ENCODE peak calls at places on chromosome 5, in ten cellular contexts. One of them, this sample, is unnamed.

GRCh38 chr5:60510049-60510448 is 189.9 kb downstream of the DEPDC1B start:
- DNase-seq in spleen: no peak
- DNase-seq in adrenal gland: no peak
- DNase-seq in body of pancreas: no peak
- DNase-seq in IMR-90: no peak
- DNase-seq in ovary: no peak
- DNase-seq in upper lobe of left lung: no peak
- DNase-seq in NB4: no peak
- DNase-seq in H54: no peak
- DNase-seq in uterus: no peak
- DNase-seq in this sample: no peak

GRCh38 chr5:28766565-28767158 is 1728.3 kb upstream of the CDH9 start:
- DNase-seq in ovary: no peak
- DNase-seq in body of pancreas: no peak
- DNase-seq in uterus: no peak
- DNase-seq in adrenal gland: peak; percentile 15
- DNase-seq in upper lobe of left lung: no peak
- DNase-seq in IMR-90: peak; percentile 21
- DNase-seq in NB4: peak; percentile 59
- DNase-seq in H54: no peak
- DNase-seq in spleen: no peak
- DNase-seq in this sample: no peak

GRCh38 chr5:172045315-172045632 is 38.8 kb upstream of the FBXW11 start:
- DNase-seq in H54: no peak
- DNase-seq in upper lobe of left lung: no peak
- DNase-seq in IMR-90: no peak
- DNase-seq in body of pancreas: no peak
- DNase-seq in uterus: no peak
- DNase-seq in NB4: no peak
- DNase-seq in ovary: no peak
- DNase-seq in spleen: peak; percentile 6
- DNase-seq in adrenal gland: no peak
- DNase-seq in this sample: no peak

GRCh38 chr5:67042586-67043133 is 153.9 kb downstream of the CD180 start:
- DNase-seq in upper lobe of left lung: no peak
- DNase-seq in IMR-90: no peak
- DNase-seq in adrenal gland: no peak
- DNase-seq in uterus: no peak
- DNase-seq in body of pancreas: no peak
- DNase-seq in ovary: no peak
- DNase-seq in NB4: no peak
- DNase-seq in spleen: no peak
- DNase-seq in H54: no peak
- DNase-seq in this sample: no peak

GRCh38 chr5:154868702-154869101 is 10.3 kb downstream of the CNOT8 start:
- DNase-seq in uterus: no peak
- DNase-seq in ovary: no peak
- DNase-seq in spleen: no peak
- DNase-seq in IMR-90: peak; percentile 8
- DNase-seq in adrenal gland: no peak
- DNase-seq in NB4: peak; percentile 23
- DNase-seq in H54: no peak
- DNase-seq in body of pancreas: peak; percentile 21
- DNase-seq in upper lobe of left lung: peak; percentile 41
- DNase-seq in this sample: no peak

GRCh38 chr5:14258840-14259239 is 115.7 kb downstream of the TRIO start:
- DNase-seq in NB4: no peak
- DNase-seq in spleen: no peak
- DNase-seq in IMR-90: no peak
- DNase-seq in adrenal gland: no peak
- DNase-seq in H54: no peak
- DNase-seq in body of pancreas: no peak
- DNase-seq in upper lobe of left lung: no peak
- DNase-seq in uterus: no peak
- DNase-seq in ovary: peak; percentile 54
- DNase-seq in this sample: peak; percentile 34

GRCh38 chr5:159899067-159900049 is 16.9 kb upstream of the ADRA1B start:
- DNase-seq in ovary: no peak
- DNase-seq in IMR-90: peak; percentile 70
- DNase-seq in H54: no peak
- DNase-seq in spleen: no peak
- DNase-seq in NB4: no peak
- DNase-seq in uterus: no peak
- DNase-seq in upper lobe of left lung: no peak
- DNase-seq in body of pancreas: no peak
- DNase-seq in adrenal gland: no peak
- DNase-seq in this sample: no peak

GRCh38 chr5:174920906-174921550 is 196.6 kb downstream of the MSX2 start:
- DNase-seq in H54: no peak
- DNase-seq in ovary: no peak
- DNase-seq in IMR-90: no peak
- DNase-seq in uterus: no peak
- DNase-seq in adrenal gland: no peak
- DNase-seq in upper lobe of left lung: no peak
- DNase-seq in body of pancreas: no peak
- DNase-seq in spleen: no peak
- DNase-seq in NB4: no peak
- DNase-seq in this sample: no peak

GRCh38 chr5:93325946-93326345 is 255.1 kb downstream of the NR2F1-AS1 start:
- DNase-seq in upper lobe of left lung: no peak
- DNase-seq in H54: no peak
- DNase-seq in IMR-90: no peak
- DNase-seq in ovary: no peak
- DNase-seq in body of pancreas: no peak
- DNase-seq in uterus: no peak
- DNase-seq in NB4: no peak
- DNase-seq in spleen: no peak
- DNase-seq in adrenal gland: no peak
- DNase-seq in this sample: no peak

GRCh38 chr5:10307206-10308148 is at the start of gene CMBL:
- DNase-seq in upper lobe of left lung: peak; percentile 42
- DNase-seq in spleen: peak; percentile 84
- DNase-seq in body of pancreas: peak; percentile 67
- DNase-seq in uterus: peak; percentile 49
- DNase-seq in H54: peak; percentile 73
- DNase-seq in adrenal gland: peak; percentile 56
- DNase-seq in ovary: peak; percentile 67
- DNase-seq in NB4: peak; percentile 20
- DNase-seq in IMR-90: peak; percentile 48
- DNase-seq in this sample: peak; percentile 56

GRCh38 chr5:150042459-150042858 is 41.9 kb downstream of the HMGXB3 start:
- DNase-seq in uterus: no peak
- DNase-seq in body of pancreas: no peak
- DNase-seq in adrenal gland: no peak
- DNase-seq in NB4: no peak
- DNase-seq in ovary: no peak
- DNase-seq in H54: no peak
- DNase-seq in upper lobe of left lung: no peak
- DNase-seq in IMR-90: no peak
- DNase-seq in spleen: no peak
- DNase-seq in this sample: no peak

GRCh38 chr5:16539169-16539666 is 73.6 kb upstream of the ZNF622 start:
- DNase-seq in upper lobe of left lung: peak; percentile 45
- DNase-seq in NB4: no peak
- DNase-seq in body of pancreas: peak; percentile 65
- DNase-seq in ovary: no peak
- DNase-seq in adrenal gland: peak; percentile 25
- DNase-seq in H54: peak; percentile 78
- DNase-seq in uterus: peak; percentile 59
- DNase-seq in IMR-90: peak; percentile 80
- DNase-seq in spleen: no peak
- DNase-seq in this sample: no peak

GRCh38 chr5:10219068-10219467 is 30.6 kb downstream of the ATPSCKMT start:
- DNase-seq in ovary: no peak
- DNase-seq in H54: no peak
- DNase-seq in adrenal gland: no peak
- DNase-seq in NB4: no peak
- DNase-seq in IMR-90: no peak
- DNase-seq in spleen: no peak
- DNase-seq in body of pancreas: no peak
- DNase-seq in upper lobe of left lung: no peak
- DNase-seq in uterus: no peak
- DNase-seq in this sample: no peak

GRCh38 chr5:124908603-124909451 is 162.4 kb upstream of the ZNF608 start:
- DNase-seq in NB4: peak; percentile 25
- DNase-seq in H54: no peak
- DNase-seq in IMR-90: peak; percentile 18
- DNase-seq in body of pancreas: peak; percentile 38
- DNase-seq in spleen: no peak
- DNase-seq in adrenal gland: no peak
- DNase-seq in uterus: no peak
- DNase-seq in ovary: no peak
- DNase-seq in upper lobe of left lung: no peak
- DNase-seq in this sample: no peak

GRCh38 chr5:2847608-2848007 is 96.1 kb upstream of the IRX2 start:
- DNase-seq in NB4: no peak
- DNase-seq in upper lobe of left lung: no peak
- DNase-seq in adrenal gland: no peak
- DNase-seq in uterus: no peak
- DNase-seq in IMR-90: no peak
- DNase-seq in H54: no peak
- DNase-seq in body of pancreas: no peak
- DNase-seq in ovary: no peak
- DNase-seq in spleen: no peak
- DNase-seq in this sample: no peak
- TF ChIP-seq POLR2A in NB4: no peak
- TF ChIP-seq POLR2A in upper lobe of left lung: no peak
- TF ChIP-seq POLR2A in adrenal gland: no peak
- TF ChIP-seq POLR2A in uterus: no peak
- TF ChIP-seq POLR2A in IMR-90: no peak
- TF ChIP-seq POLR2A in H54: no peak
- TF ChIP-seq POLR2A in body of pancreas: no peak
- TF ChIP-seq POLR2A in ovary: no peak
- TF ChIP-seq POLR2A in spleen: no peak
- TF ChIP-seq POLR2A in this sample: no peak

GRCh38 chr5:168039485-168040005 is 251.9 kb upstream of the WWC1 start:
- DNase-seq in spleen: no peak
- DNase-seq in body of pancreas: peak; percentile 16
- DNase-seq in adrenal gland: no peak
- DNase-seq in H54: no peak
- DNase-seq in IMR-90: no peak
- DNase-seq in uterus: no peak
- DNase-seq in ovary: no peak
- DNase-seq in upper lobe of left lung: no peak
- DNase-seq in NB4: no peak
- DNase-seq in this sample: no peak
- TF ChIP-seq POLR2A in spleen: no peak
- TF ChIP-seq POLR2A in body of pancreas: no peak
- TF ChIP-seq POLR2A in adrenal gland: no peak
- TF ChIP-seq POLR2A in H54: no peak
- TF ChIP-seq POLR2A in IMR-90: no peak
- TF ChIP-seq POLR2A in uterus: no peak
- TF ChIP-seq POLR2A in ovary: no peak
- TF ChIP-seq POLR2A in upper lobe of left lung: no peak
- TF ChIP-seq POLR2A in NB4: no peak
- TF ChIP-seq POLR2A in this sample: no peak

DNA sequence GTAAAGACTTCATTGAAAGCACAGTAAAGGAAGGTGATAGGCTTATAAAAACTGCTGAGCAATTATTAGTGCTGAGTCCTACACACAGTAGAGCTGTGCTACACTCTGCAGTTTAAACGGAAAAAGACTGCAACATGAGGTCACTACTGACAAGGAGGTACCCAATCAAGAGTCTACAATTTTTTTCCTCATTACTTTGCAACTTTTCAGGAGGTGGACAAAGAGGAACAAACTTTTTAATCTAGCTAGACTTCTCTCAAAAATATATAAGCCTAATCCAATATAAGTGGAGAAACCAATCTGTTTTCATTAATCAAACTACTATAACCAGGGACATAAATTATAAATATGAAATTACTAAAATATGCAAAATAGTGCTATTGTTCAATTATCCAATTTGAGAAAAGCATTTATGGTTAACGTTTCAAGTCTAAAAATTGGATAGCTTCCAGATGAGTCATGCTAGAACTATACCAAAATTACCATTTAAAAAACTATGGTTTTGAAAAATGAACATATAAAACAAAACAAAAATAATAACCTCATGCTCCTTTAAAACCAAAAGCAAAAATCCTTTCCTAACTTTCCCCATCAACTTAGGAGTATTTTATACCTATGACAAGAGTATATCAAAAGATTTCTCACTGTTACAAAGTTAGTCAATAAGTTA is 37.7 kb downstream of the FAM13B start:
- DNase-seq in H54: no peak
- DNase-seq in NB4: peak; percentile 77
- DNase-seq in adrenal gland: no peak
- DNase-seq in ovary: no peak
- DNase-seq in upper lobe of left lung: no peak
- DNase-seq in uterus: no peak
- DNase-seq in spleen: no peak
- DNase-seq in body of pancreas: no peak
- DNase-seq in IMR-90: peak; percentile 60
- DNase-seq in this sample: no peak
- TF ChIP-seq POLR2A in H54: no peak
- TF ChIP-seq POLR2A in NB4: no peak
- TF ChIP-seq POLR2A in adrenal gland: peak; percentile 11
- TF ChIP-seq POLR2A in ovary: no peak
- TF ChIP-seq POLR2A in upper lobe of left lung: no peak
- TF ChIP-seq POLR2A in uterus: no peak
- TF ChIP-seq POLR2A in spleen: no peak
- TF ChIP-seq POLR2A in body of pancreas: no peak
- TF ChIP-seq POLR2A in IMR-90: no peak
- TF ChIP-seq POLR2A in this sample: no peak

GRCh38 chr5:173055983-173056782 is at the start of gene CREBRF:
- DNase-seq in body of pancreas: peak; percentile 96
- DNase-seq in uterus: peak; percentile 98
- DNase-seq in H54: peak; percentile 90
- DNase-seq in spleen: peak; percentile 99
- DNase-seq in IMR-90: peak; percentile 94
- DNase-seq in upper lobe of left lung: peak; percentile 97
- DNase-seq in NB4: peak; percentile 97
- DNase-seq in ovary: peak; percentile 99
- DNase-seq in adrenal gland: peak; percentile 98
- DNase-seq in this sample: peak; percentile 90

GRCh38 chr5:173056783-173057061 is 570 bp downstream of the CREBRF start:
- DNase-seq in body of pancreas: no peak
- DNase-seq in IMR-90: no peak
- DNase-seq in NB4: no peak
- DNase-seq in upper lobe of left lung: no peak
- DNase-seq in H54: peak; percentile 42
- DNase-seq in uterus: no peak
- DNase-seq in ovary: no peak
- DNase-seq in adrenal gland: no peak
- DNase-seq in spleen: no peak
- DNase-seq in this sample: no peak

GRCh38 chr5:173055042-173055721 is 970 bp upstream of the CREBRF start:
- DNase-seq in adrenal gland: no peak
- DNase-seq in spleen: no peak
- DNase-seq in NB4: no peak
- DNase-seq in uterus: no peak
- DNase-seq in body of pancreas: no peak
- DNase-seq in upper lobe of left lung: no peak
- DNase-seq in ovary: no peak
- DNase-seq in H54: no peak
- DNase-seq in IMR-90: no peak
- DNase-seq in this sample: no peak

GRCh38 chr5:173055722-173055982 is 500 bp upstream of the CREBRF start:
- DNase-seq in IMR-90: no peak
- DNase-seq in NB4: no peak
- DNase-seq in spleen: no peak
- DNase-seq in body of pancreas: no peak
- DNase-seq in uterus: no peak
- DNase-seq in H54: no peak
- DNase-seq in adrenal gland: no peak
- DNase-seq in ovary: no peak
- DNase-seq in upper lobe of left lung: no peak
- DNase-seq in this sample: no peak

GRCh38 chr5:173057062-173057924 is 1.1 kb downstream of the CREBRF start:
- DNase-seq in NB4: peak; percentile 98
- DNase-seq in ovary: peak; percentile 99
- DNase-seq in body of pancreas: peak; percentile 99
- DNase-seq in adrenal gland: peak; percentile 99
- DNase-seq in upper lobe of left lung: peak; percentile 99
- DNase-seq in H54: peak; percentile 84
- DNase-seq in spleen: peak; percentile 98
- DNase-seq in IMR-90: peak; percentile 97
- DNase-seq in uterus: peak; percentile 98
- DNase-seq in this sample: peak; percentile 93
- TF ChIP-seq POLR2A in NB4: peak; percentile 33
- TF ChIP-seq POLR2A in ovary: no peak
- TF ChIP-seq POLR2A in body of pancreas: no peak
- TF ChIP-seq POLR2A in adrenal gland: peak; percentile 70
- TF ChIP-seq POLR2A in upper lobe of left lung: peak; percentile 45
- TF ChIP-seq POLR2A in H54: peak; percentile 47
- TF ChIP-seq POLR2A in spleen: no peak
- TF ChIP-seq POLR2A in IMR-90: peak; percentile 38
- TF ChIP-seq POLR2A in uterus: no peak
- TF ChIP-seq POLR2A in this sample: peak; percentile 77

This sample was measured in GM12892.